ENCODE peak calls at places on chromosome X, in four cellular contexts. One of them, this sample, is unnamed.

GRCh38 chrX:49992809-49993208 is 70.4 kb downstream of the CLCN5 start:
- DNase-seq in mesendoderm: no peak
- DNase-seq in H1: no peak
- DNase-seq in IMR-90: no peak
- DNase-seq in this sample: no peak

GRCh38 chrX:20265726-20266681 is 705 bp downstream of the RPS6KA3 start:
- DNase-seq in H1: no peak
- DNase-seq in IMR-90: peak; percentile 12
- DNase-seq in mesendoderm: peak; percentile 20
- DNase-seq in this sample: peak; percentile 26

GRCh38 chrX:53288173-53288572 is 6.8 kb upstream of the IQSEC2 start:
- DNase-seq in mesendoderm: peak; percentile 83
- DNase-seq in IMR-90: no peak
- DNase-seq in H1: no peak
- DNase-seq in this sample: peak; percentile 60

GRCh38 chrX:129842510-129843208 is 1.0 kb downstream of the ZDHHC9 start:
- DNase-seq in IMR-90: peak; percentile 49
- DNase-seq in H1: no peak
- DNase-seq in mesendoderm: peak; percentile 33
- DNase-seq in this sample: no peak

GRCh38 chrX:24987731-24988130 is 28.0 kb downstream of the ARX start:
- DNase-seq in mesendoderm: no peak
- DNase-seq in H1: no peak
- DNase-seq in IMR-90: no peak
- DNase-seq in this sample: no peak

GRCh38 chrX:54397113-54397512 is 39.3 kb upstream of the WNK3 start:
- DNase-seq in IMR-90: no peak
- DNase-seq in mesendoderm: no peak
- DNase-seq in H1: no peak
- DNase-seq in this sample: no peak

GRCh38 chrX:40316502-40316901 is 218.7 kb upstream of the BCOR start:
- DNase-seq in mesendoderm: no peak
- DNase-seq in IMR-90: no peak
- DNase-seq in H1: no peak
- DNase-seq in this sample: no peak

GRCh38 chrX:12080265-12080664 is 58.0 kb upstream of the FRMPD4 start:
- DNase-seq in mesendoderm: peak; percentile 52
- DNase-seq in H1: no peak
- DNase-seq in IMR-90: peak; percentile 55
- DNase-seq in this sample: peak; percentile 26

GRCh38 chrX:9318213-9318612 is 146.6 kb upstream of the TBL1X start:
- DNase-seq in mesendoderm: no peak
- DNase-seq in H1: no peak
- DNase-seq in IMR-90: no peak
- DNase-seq in this sample: no peak

GRCh38 chrX:105701310-105702052 is 120.9 kb upstream of the NRK start:
- DNase-seq in IMR-90: no peak
- DNase-seq in H1: no peak
- DNase-seq in mesendoderm: peak; percentile 14
- DNase-seq in this sample: no peak

GRCh38 chrX:34848281-34848680 is 94.3 kb upstream of the FAM47B start:
- DNase-seq in IMR-90: peak; percentile 66
- DNase-seq in H1: no peak
- DNase-seq in mesendoderm: no peak
- DNase-seq in this sample: no peak

GRCh38 chrX:5646818-5647217 is 581.8 kb downstream of the NLGN4X start:
- DNase-seq in H1: no peak
- DNase-seq in mesendoderm: no peak
- DNase-seq in IMR-90: no peak
- DNase-seq in this sample: no peak

GRCh38 chrX:31331045-31331444 is 259.2 kb upstream of the FTHL17 start:
- DNase-seq in H1: no peak
- DNase-seq in IMR-90: no peak
- DNase-seq in mesendoderm: no peak
- DNase-seq in this sample: no peak

GRCh38 chrX:9997524-9997923 is 30.4 kb downstream of the CLDN34 start:
- DNase-seq in mesendoderm: no peak
- DNase-seq in H1: no peak
- DNase-seq in IMR-90: no peak
- DNase-seq in this sample: no peak

GRCh38 chrX:21940356-21940829 is at the start of gene SMS:
- DNase-seq in IMR-90: peak; percentile 75
- DNase-seq in mesendoderm: peak; percentile 77
- DNase-seq in H1: peak; percentile 34
- DNase-seq in this sample: peak; percentile 67

GRCh38 chrX:8345473-8345872 is 119.2 kb upstream of the VCX3B start:
- DNase-seq in IMR-90: no peak
- DNase-seq in mesendoderm: peak; percentile 19
- DNase-seq in H1: no peak
- DNase-seq in this sample: no peak

GRCh38 chrX:20515841-20516461 is 249.2 kb upstream of the RPS6KA3 start:
- DNase-seq in IMR-90: peak; percentile 90
- DNase-seq in H1: no peak
- DNase-seq in mesendoderm: peak; percentile 77
- DNase-seq in this sample: no peak

GRCh38 chrX:51281758-51282318 is 50.8 kb upstream of the NUDT10 start:
- DNase-seq in mesendoderm: no peak
- DNase-seq in IMR-90: no peak
- DNase-seq in H1: no peak
- DNase-seq in this sample: no peak

GRCh38 chrX:13652256-13653021 is 502 bp upstream of the TCEANC start:
- DNase-seq in H1: no peak
- DNase-seq in mesendoderm: no peak
- DNase-seq in IMR-90: peak; percentile 98
- DNase-seq in this sample: no peak

GRCh38 chrX:15151267-15152196 is 118.4 kb downstream of the ASB9 start:
- DNase-seq in IMR-90: no peak
- DNase-seq in mesendoderm: peak; percentile 5
- DNase-seq in H1: no peak
- DNase-seq in this sample: no peak

GRCh38 chrX:71543316-71543715 is 10.4 kb downstream of the OGT start:
- DNase-seq in H1: no peak
- DNase-seq in mesendoderm: no peak
- DNase-seq in IMR-90: peak; percentile 83
- DNase-seq in this sample: no peak

GRCh38 chrX:153477901-153478300 is 7.5 kb upstream of the HAUS7 start:
- DNase-seq in mesendoderm: no peak
- DNase-seq in H1: no peak
- DNase-seq in IMR-90: no peak
- DNase-seq in this sample: no peak

GRCh38 chrX:2500091-2500680 is 590 bp downstream of the DHRSX start:
- DNase-seq in mesendoderm: peak; percentile 70
- DNase-seq in H1: no peak
- DNase-seq in IMR-90: peak; percentile 65
- DNase-seq in this sample: peak; percentile 57

GRCh38 chrX:130975947-130976346 is 72.9 kb upstream of the ENOX2 start:
- DNase-seq in H1: no peak
- DNase-seq in mesendoderm: peak; percentile 15
- DNase-seq in IMR-90: peak; percentile 48
- DNase-seq in this sample: no peak

GRCh38 chrX:108087792-108088191 is 3.5 kb downstream of the PSMD10 start:
- DNase-seq in mesendoderm: no peak
- DNase-seq in H1: no peak
- DNase-seq in IMR-90: no peak
- DNase-seq in this sample: no peak
- H4K5ac ChIP-seq in mesendoderm: no peak overlapping the region
- H4K5ac ChIP-seq in H1: no peak overlapping the region
- H4K5ac ChIP-seq in IMR-90: no peak overlapping the region
- H4K5ac ChIP-seq in this sample: no peak overlapping the region

DNA sequence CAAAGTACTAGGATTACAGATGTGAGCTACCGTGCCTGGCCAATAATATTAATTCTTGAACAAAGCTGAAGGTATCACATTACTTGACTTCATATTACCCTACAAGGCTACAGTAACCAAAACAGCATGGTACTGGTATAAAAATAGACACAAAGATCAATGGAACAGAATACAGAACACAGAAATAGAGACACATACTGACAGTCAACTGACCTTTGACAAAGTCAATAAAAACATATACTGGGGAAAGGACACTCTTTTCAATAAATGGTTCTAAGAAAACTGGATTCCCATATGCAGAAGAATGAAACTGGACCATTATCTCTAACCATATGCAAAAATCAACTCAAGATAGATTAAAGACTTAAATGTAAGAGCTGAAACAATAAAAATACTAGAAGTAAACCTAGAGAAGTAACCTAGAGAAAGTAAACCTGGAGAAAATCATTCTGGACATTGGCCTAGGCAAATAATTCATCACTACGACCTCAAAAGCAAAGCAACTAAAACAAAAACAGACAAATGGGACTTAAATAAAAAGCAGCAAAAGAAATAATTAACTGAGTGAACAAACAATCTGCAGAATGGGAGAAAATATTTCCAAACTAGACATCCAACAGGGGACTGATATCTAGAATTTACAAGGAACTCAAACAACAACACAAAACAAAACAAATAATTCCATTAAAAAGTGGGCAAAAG is 156.6 kb downstream of the FGF16 start:
- DNase-seq in IMR-90: no peak
- DNase-seq in mesendoderm: no peak
- DNase-seq in H1: no peak
- DNase-seq in this sample: no peak
- H3K27ac ChIP-seq in IMR-90: no peak overlapping the region
- H3K27ac ChIP-seq in mesendoderm: no peak overlapping the region
- H3K27ac ChIP-seq in H1: no peak overlapping the region
- H3K27ac ChIP-seq in this sample: no peak overlapping the region

GRCh38 chrX:119941336-119941735 is 2.2 kb downstream of the NKAP start:
- DNase-seq in IMR-90: no peak
- DNase-seq in H1: no peak
- DNase-seq in mesendoderm: no peak
- DNase-seq in this sample: no peak
- H4K5ac ChIP-seq in IMR-90: no peak overlapping the region
- H4K5ac ChIP-seq in H1: no peak overlapping the region
- H4K5ac ChIP-seq in mesendoderm: no peak overlapping the region
- H4K5ac ChIP-seq in this sample: no peak overlapping the region

DNA sequence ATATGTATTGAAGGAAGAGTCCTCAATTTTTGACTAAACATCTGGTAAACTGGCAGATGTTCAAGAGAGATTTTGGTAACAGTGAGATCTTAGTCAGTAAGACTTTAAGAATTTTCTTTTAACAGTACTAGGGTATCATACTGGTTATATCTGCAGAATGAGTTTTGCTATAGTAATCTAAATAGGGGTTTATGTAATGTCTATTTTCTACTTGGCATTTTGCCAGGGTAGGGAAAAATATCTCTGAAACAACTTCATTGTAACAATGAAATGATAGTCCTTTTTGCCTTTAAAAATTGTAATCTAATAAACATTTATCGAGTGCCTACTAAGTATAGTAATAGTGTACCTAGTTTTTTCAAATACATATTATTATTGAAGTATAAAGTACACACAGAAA is 32.1 kb downstream of the XK start:
- DNase-seq in IMR-90: no peak
- DNase-seq in H1: no peak
- DNase-seq in mesendoderm: no peak
- DNase-seq in this sample: no peak
- H3K27ac ChIP-seq in IMR-90: no peak overlapping the region
- H3K27ac ChIP-seq in H1: no peak overlapping the region
- H3K27ac ChIP-seq in mesendoderm: no peak overlapping the region
- H3K27ac ChIP-seq in this sample: no peak overlapping the region

GRCh38 chrX:114508836-114509235 is 75.0 kb upstream of the HTR2C start:
- DNase-seq in mesendoderm: no peak
- DNase-seq in IMR-90: no peak
- DNase-seq in H1: no peak
- DNase-seq in this sample: no peak
- H4K5ac ChIP-seq in mesendoderm: no peak overlapping the region
- H4K5ac ChIP-seq in IMR-90: no peak overlapping the region
- H4K5ac ChIP-seq in H1: no peak overlapping the region
- H4K5ac ChIP-seq in this sample: no peak overlapping the region

This sample was measured in H9.